ENCODE peak calls at places on chromosomes 3 and 15, in eight cellular contexts. L is sigmoid colon, G is adrenal gland, N is IMR-90, U is K562, K is right lobe of liver, C is spleen, P is HepG2. R is an unnamed sample.

GRCh38 chr3:27713435-27713880 is 8.7 kb downstream of the EOMES start:
- DNase-seq in L (no peak), G (no peak), N (no peak), U (no peak), K (no peak), C (peak; percentile 67), P (no peak), R (no peak)

GRCh38 chr3:157027861-157028745 is 131.8 kb downstream of the CCNL1 start:
- DNase-seq in L (no peak), G (no peak), N (no peak), U (no peak), K (no peak), C (no peak), P (no peak), R (no peak)

GRCh38 chr15:80093854-80094418 is 34.5 kb downstream of the ZFAND6 start:
- DNase-seq in L (peak; percentile 82), G (peak; percentile 44), N (no peak), U (peak; percentile 9), K (no peak), C (no peak), P (no peak), R (peak; percentile 83)

GRCh38 chr3:120908803-120909601 is 997 bp downstream of the STXBP5L start:
- DNase-seq in L (no peak), G (peak; percentile 22), N (no peak), U (no peak), K (no peak), C (no peak), P (no peak), R (no peak)

GRCh38 chr3:137509354-137510045 is 254.6 kb upstream of the SOX14 start:
- DNase-seq in L (no peak), G (no peak), N (no peak), U (no peak), K (no peak), C (no peak), P (peak; percentile 50), R (no peak)

GRCh38 chr3:156477306-156477705 is 77.6 kb downstream of the SSR3 start:
- DNase-seq in L (no peak), G (no peak), N (peak; percentile 61), U (no peak), K (no peak), C (no peak), P (no peak), R (no peak)

GRCh38 chr3:182244222-182244971 is 532.7 kb downstream of the SOX2 start:
- DNase-seq in L (peak; percentile 69), G (no peak), N (no peak), U (no peak), K (no peak), C (no peak), P (peak; percentile 87), R (no peak)

GRCh38 chr15:77546050-77546501 is 86.6 kb downstream of the LINGO1 start:
- DNase-seq in L (peak; percentile 27), G (peak; percentile 70), N (peak; percentile 92), U (peak; percentile 44), K (peak; percentile 20), C (peak; percentile 55), P (no peak), R (no peak)

GRCh38 chr3:135792174-135792573 is 173.4 kb upstream of the PPP2R3A start:
- DNase-seq in L (no peak), G (no peak), N (no peak), U (peak; percentile 14), K (no peak), C (no peak), P (no peak), R (no peak)

GRCh38 chr3:137171834-137172603 is 214.2 kb downstream of the IL20RB start:
- DNase-seq in L (no peak), G (no peak), N (no peak), U (no peak), K (no peak), C (no peak), P (no peak), R (no peak)

GRCh38 chr15:97126556-97127233 is 796.2 kb downstream of the NR2F2 start:
- DNase-seq in L (no peak), G (no peak), N (no peak), U (no peak), K (no peak), C (no peak), P (no peak), R (no peak)

GRCh38 chr15:28923726-28924280 is 38.0 kb downstream of the APBA2 start:
- DNase-seq in L (peak; percentile 35), G (no peak), N (no peak), U (no peak), K (peak; percentile 24), C (peak; percentile 61), P (no peak), R (no peak)

GRCh38 chr3:172520332-172520831 is 2.8 kb downstream of the TNFSF10 start:
- DNase-seq in L (no peak), G (no peak), N (peak; percentile 95), U (no peak), K (no peak), C (no peak), P (no peak), R (peak; percentile 14)

GRCh38 chr3:126305427-126305826 is 51.8 kb downstream of the KLF15 start:
- DNase-seq in L (no peak), G (no peak), N (peak; percentile 52), U (no peak), K (no peak), C (no peak), P (no peak), R (no peak)

GRCh38 chr3:182212479-182213076 is 500.9 kb downstream of the SOX2 start:
- DNase-seq in L (no peak), G (peak; percentile 27), N (peak; percentile 22), U (no peak), K (no peak), C (no peak), P (peak; percentile 96), R (peak; percentile 79)

GRCh38 chr3:178343433-178344038 is 192.7 kb upstream of the KCNMB2 start:
- DNase-seq in L (peak; percentile 46), G (no peak), N (no peak), U (no peak), K (no peak), C (peak; percentile 41), P (no peak), R (peak; percentile 15)

GRCh38 chr3:69997486-69998307 is 1.8 kb upstream of the SAMMSON start:
- DNase-seq in L (no peak), G (no peak), N (no peak), U (no peak), K (no peak), C (no peak), P (no peak), R (no peak)

GRCh38 chr3:98013428-98014349 is 21.4 kb downstream of the GABRR3 start:
- DNase-seq in L (no peak), G (no peak), N (peak; percentile 33), U (no peak), K (no peak), C (no peak), P (no peak), R (peak; percentile 31)

GRCh38 chr3:111278961-111279360 is 207.3 kb downstream of the NECTIN3 start:
- DNase-seq in L (no peak), G (no peak), N (no peak), U (no peak), K (no peak), C (no peak), P (no peak), R (no peak)

GRCh38 chr3:111282024-111282423 is 210.4 kb downstream of the NECTIN3 start:
- DNase-seq in L (no peak), G (no peak), N (no peak), U (no peak), K (no peak), C (no peak), P (no peak), R (no peak)

GRCh38 chr3:111283165-111283564 is 211.5 kb downstream of the NECTIN3 start:
- DNase-seq in L (no peak), G (no peak), N (no peak), U (no peak), K (no peak), C (no peak), P (no peak), R (no peak)

GRCh38 chr3:111277226-111277625 is 205.6 kb downstream of the NECTIN3 start:
- DNase-seq in L (no peak), G (no peak), N (peak; percentile 74), U (no peak), K (no peak), C (no peak), P (no peak), R (no peak)
- TF ChIP-seq POLR2A in L (no peak), G (no peak), N (no peak), U (no peak), K (no peak), C (no peak), P (no peak), R (no peak)

DNA sequence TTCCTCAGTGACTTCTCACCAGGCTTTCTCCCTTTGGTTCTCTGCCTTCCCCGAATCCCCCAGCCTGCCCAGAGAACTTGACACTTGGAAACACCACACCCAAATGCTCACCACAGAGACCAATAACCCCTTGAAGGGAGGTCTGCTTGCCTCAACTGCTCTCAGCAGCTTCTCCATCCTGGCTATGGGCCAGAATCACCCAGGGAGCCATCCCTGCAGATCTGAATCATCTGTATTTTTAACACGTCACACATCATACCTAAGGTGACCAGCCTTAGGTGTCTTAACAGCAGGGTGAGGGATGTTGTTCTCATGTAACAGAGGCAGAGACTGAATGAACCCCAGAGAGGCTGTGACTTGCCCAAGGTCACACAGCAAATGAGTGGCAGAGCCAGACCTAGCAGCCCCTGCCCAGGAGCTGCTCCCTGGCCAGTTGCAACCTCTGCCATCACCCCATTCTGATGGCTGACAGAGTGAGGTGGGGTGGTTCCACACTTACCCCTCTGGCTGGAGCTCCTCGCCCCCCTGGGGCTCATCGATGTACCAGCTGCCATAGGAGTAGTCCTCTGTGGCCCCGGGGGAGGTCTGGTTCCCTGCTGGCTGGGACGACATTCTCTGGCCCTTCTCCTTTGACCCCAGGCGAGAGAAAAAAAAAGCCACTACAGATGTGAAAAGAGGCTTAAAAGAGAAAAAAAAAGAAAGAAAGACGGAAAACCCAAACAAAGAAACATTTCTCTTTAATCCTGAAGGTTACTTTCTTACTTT is 749 bp downstream of the STRA6 start:
- DNase-seq in L (no peak), G (no peak), N (no peak), U (no peak), K (no peak), C (no peak), P (no peak), R (no peak)
- H3K4me3 ChIP-seq in L (no peak overlapping the region), G (no peak overlapping the region), N (no peak overlapping the region), U (no peak overlapping the region), K (no peak overlapping the region), C (no peak overlapping the region), P (no peak overlapping the region), R (no peak overlapping the region)

DNA sequence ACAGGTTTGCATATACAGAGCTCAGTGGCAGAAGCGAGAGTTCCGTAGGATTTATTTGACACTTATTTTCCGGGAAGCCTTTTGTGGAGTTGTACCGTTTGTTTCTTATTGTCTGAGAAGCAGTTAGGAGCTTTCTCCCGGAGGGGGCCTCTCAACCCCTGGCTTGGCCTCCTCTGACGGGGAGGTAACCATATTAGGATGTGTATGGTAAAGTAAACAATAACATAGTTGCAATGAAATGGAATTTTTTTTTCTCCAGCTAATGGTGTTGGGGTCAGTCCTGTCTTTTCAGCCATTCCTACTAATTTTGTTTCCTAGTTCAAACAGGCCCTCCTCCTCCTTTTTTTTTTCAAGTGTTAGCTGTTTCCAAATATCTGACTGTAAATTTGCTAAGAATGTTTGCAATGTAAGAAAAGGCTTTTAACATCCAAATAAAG is 338.5 kb downstream of the FOXP1 start:
- DNase-seq in L (peak; percentile 87), G (no peak), N (peak; percentile 83), U (no peak), K (no peak), C (no peak), P (peak; percentile 82), R (peak; percentile 16)
- TF ChIP-seq CTCF in L (no peak), G (no peak), N (peak; percentile 8), U (no peak), K (no peak), C (no peak), P (no peak), R (no peak)

GRCh38 chr15:74995182-74995778 is at the start of gene SCAMP5:
- DNase-seq in L (peak; percentile 96), G (peak; percentile 97), N (peak; percentile 93), U (peak; percentile 99), K (peak; percentile 97), C (peak; percentile 94), P (peak; percentile 90), R (peak; percentile 94)
- TF ChIP-seq POLR2A in L (no peak), G (peak; percentile 47), N (no peak), U (no peak), K (peak; percentile 19), C (no peak), P (peak; percentile 40), R (no peak)

R was measured in prostate gland.